ENCODE peak calls at places on chromosome 14, in four cellular contexts. One of them, this sample, is unnamed.

GRCh38 chr14:75646762-75647161 is 13.9 kb downstream of the ERG28 start:
- DNase-seq in A549: no peak
- DNase-seq in WTC11: no peak
- DNase-seq in endothelial cell of umbilical vein: no peak
- DNase-seq in this sample: no peak

GRCh38 chr14:38605193-38606114 is 349.6 kb upstream of the CLEC14A start:
- DNase-seq in A549: no peak
- DNase-seq in WTC11: no peak
- DNase-seq in endothelial cell of umbilical vein: peak
- DNase-seq in this sample: no peak

GRCh38 chr14:100540141-100540925 is 46.9 kb downstream of the BEGAIN start:
- DNase-seq in A549: peak
- DNase-seq in WTC11: peak
- DNase-seq in endothelial cell of umbilical vein: no peak
- DNase-seq in this sample: peak

GRCh38 chr14:38868415-38869290 is 234.4 kb downstream of the SEC23A start:
- DNase-seq in A549: no peak
- DNase-seq in WTC11: no peak
- DNase-seq in endothelial cell of umbilical vein: peak
- DNase-seq in this sample: no peak

GRCh38 chr14:70873627-70874026 is 33.6 kb upstream of the PCNX1 start:
- DNase-seq in A549: no peak
- DNase-seq in WTC11: no peak
- DNase-seq in endothelial cell of umbilical vein: no peak
- DNase-seq in this sample: no peak

GRCh38 chr14:26415618-26416123 is 182.2 kb downstream of the NOVA1 start:
- DNase-seq in A549: peak
- DNase-seq in WTC11: no peak
- DNase-seq in endothelial cell of umbilical vein: no peak
- DNase-seq in this sample: no peak

GRCh38 chr14:50882932-50883826 is 11.3 kb downstream of the ABHD12B start:
- DNase-seq in A549: no peak
- DNase-seq in WTC11: no peak
- DNase-seq in endothelial cell of umbilical vein: no peak
- DNase-seq in this sample: no peak

GRCh38 chr14:35305633-35306032 is 13.5 kb downstream of the PSMA6 start:
- DNase-seq in A549: no peak
- DNase-seq in WTC11: no peak
- DNase-seq in endothelial cell of umbilical vein: no peak
- DNase-seq in this sample: no peak

GRCh38 chr14:94681300-94682060 is 69.3 kb downstream of the SERPINA3 start:
- DNase-seq in A549: peak
- DNase-seq in WTC11: peak
- DNase-seq in endothelial cell of umbilical vein: peak
- DNase-seq in this sample: no peak

GRCh38 chr14:73747386-73748211 is 33.4 kb upstream of the PNMA1 start:
- DNase-seq in A549: no peak
- DNase-seq in WTC11: no peak
- DNase-seq in endothelial cell of umbilical vein: no peak
- DNase-seq in this sample: no peak

GRCh38 chr14:52015411-52016030 is 26.2 kb downstream of the RTRAF start:
- DNase-seq in A549: peak
- DNase-seq in WTC11: peak
- DNase-seq in endothelial cell of umbilical vein: peak
- DNase-seq in this sample: peak

GRCh38 chr14:54088271-54088670 is 131.6 kb upstream of the BMP4 start:
- DNase-seq in A549: no peak
- DNase-seq in WTC11: no peak
- DNase-seq in endothelial cell of umbilical vein: no peak
- DNase-seq in this sample: no peak

GRCh38 chr14:33150662-33151061 is 212.0 kb downstream of the NPAS3 start:
- DNase-seq in A549: no peak
- DNase-seq in WTC11: no peak
- DNase-seq in endothelial cell of umbilical vein: no peak
- DNase-seq in this sample: no peak

GRCh38 chr14:99679996-99680395 is 4.1 kb upstream of the CYP46A1 start:
- DNase-seq in A549: no peak
- DNase-seq in WTC11: no peak
- DNase-seq in endothelial cell of umbilical vein: no peak
- DNase-seq in this sample: peak

GRCh38 chr14:100810435-100810834 is 15.5 kb upstream of the MEG3 start:
- DNase-seq in A549: no peak
- DNase-seq in WTC11: no peak
- DNase-seq in endothelial cell of umbilical vein: no peak
- DNase-seq in this sample: no peak

GRCh38 chr14:50835280-50835679 is 4.3 kb upstream of the NIN start:
- DNase-seq in A549: no peak
- DNase-seq in WTC11: no peak
- DNase-seq in endothelial cell of umbilical vein: no peak
- DNase-seq in this sample: no peak

GRCh38 chr14:20681348-20682126 is 2.8 kb upstream of the RNASE4 start:
- DNase-seq in A549: peak
- DNase-seq in WTC11: peak
- DNase-seq in endothelial cell of umbilical vein: peak
- DNase-seq in this sample: peak

GRCh38 chr14:98578204-98578603 is 693.8 kb downstream of the BCL11B start:
- DNase-seq in A549: peak
- DNase-seq in WTC11: no peak
- DNase-seq in endothelial cell of umbilical vein: no peak
- DNase-seq in this sample: no peak

GRCh38 chr14:89973234-89973823 is 17.6 kb downstream of the TDP1 start:
- DNase-seq in A549: peak
- DNase-seq in WTC11: peak
- DNase-seq in endothelial cell of umbilical vein: peak
- DNase-seq in this sample: peak

GRCh38 chr14:77980475-77981321 is 180.8 kb downstream of the ADCK1 start:
- DNase-seq in A549: no peak
- DNase-seq in WTC11: peak
- DNase-seq in endothelial cell of umbilical vein: no peak
- DNase-seq in this sample: no peak

GRCh38 chr14:50790568-50790967 is 40.4 kb downstream of the NIN start:
- DNase-seq in A549: no peak
- DNase-seq in WTC11: no peak
- DNase-seq in endothelial cell of umbilical vein: no peak
- DNase-seq in this sample: no peak

GRCh38 chr14:99769123-99769522 is 24.1 kb upstream of the EML1 start:
- DNase-seq in A549: no peak
- DNase-seq in WTC11: no peak
- DNase-seq in endothelial cell of umbilical vein: no peak
- DNase-seq in this sample: no peak

GRCh38 chr14:94328196-94328595 is 5.1 kb upstream of the SERPINA6 start:
- DNase-seq in A549: no peak
- DNase-seq in WTC11: no peak
- DNase-seq in endothelial cell of umbilical vein: no peak
- DNase-seq in this sample: peak

GRCh38 chr14:50099335-50099734 is 17.0 kb downstream of the VCPKMT start:
- DNase-seq in A549: no peak
- DNase-seq in WTC11: no peak
- DNase-seq in endothelial cell of umbilical vein: no peak
- DNase-seq in this sample: no peak

GRCh38 chr14:50366589-50366988 is 30.1 kb downstream of the CDKL1 start:
- DNase-seq in A549: no peak
- DNase-seq in WTC11: no peak
- DNase-seq in endothelial cell of umbilical vein: no peak
- DNase-seq in this sample: no peak

GRCh38 chr14:100901391-100902183 is 1.9 kb downstream of the RTL1 start:
- DNase-seq in A549: no peak
- DNase-seq in WTC11: peak
- DNase-seq in endothelial cell of umbilical vein: no peak
- DNase-seq in this sample: peak

GRCh38 chr14:53146739-53147138 is 6.4 kb downstream of the DDHD1 start:
- DNase-seq in A549: no peak
- DNase-seq in WTC11: no peak
- DNase-seq in endothelial cell of umbilical vein: no peak
- DNase-seq in this sample: no peak

GRCh38 chr14:63857467-63858030 is 4.7 kb downstream of the SYNE2 start:
- DNase-seq in A549: no peak
- DNase-seq in WTC11: no peak
- DNase-seq in endothelial cell of umbilical vein: no peak
- DNase-seq in this sample: no peak

GRCh38 chr14:95018845-95019244 is 138.5 kb downstream of the DICER1 start:
- DNase-seq in A549: no peak
- DNase-seq in WTC11: no peak
- DNase-seq in endothelial cell of umbilical vein: no peak
- DNase-seq in this sample: no peak

GRCh38 chr14:41915732-41916131 is 309.1 kb downstream of the LRFN5 start:
- DNase-seq in A549: no peak
- DNase-seq in WTC11: no peak
- DNase-seq in endothelial cell of umbilical vein: no peak
- DNase-seq in this sample: no peak

GRCh38 chr14:72588521-72588920 is 305.4 kb downstream of the DPF3 start:
- DNase-seq in A549: no peak
- DNase-seq in WTC11: no peak
- DNase-seq in endothelial cell of umbilical vein: no peak
- DNase-seq in this sample: no peak

GRCh38 chr14:82009993-82010392 is 476.3 kb upstream of the SEL1L start:
- DNase-seq in A549: no peak
- DNase-seq in WTC11: no peak
- DNase-seq in endothelial cell of umbilical vein: no peak
- DNase-seq in this sample: no peak

GRCh38 chr14:104335176-104335575 is 196.8 kb downstream of the KIF26A start:
- DNase-seq in A549: no peak
- DNase-seq in WTC11: no peak
- DNase-seq in endothelial cell of umbilical vein: no peak
- DNase-seq in this sample: no peak

GRCh38 chr14:104334812-104335161 is 196.4 kb downstream of the KIF26A start:
- DNase-seq in A549: no peak
- DNase-seq in WTC11: no peak
- DNase-seq in endothelial cell of umbilical vein: no peak
- DNase-seq in this sample: no peak

GRCh38 chr14:104337381-104337780 is 199.0 kb downstream of the KIF26A start:
- DNase-seq in A549: no peak
- DNase-seq in WTC11: no peak
- DNase-seq in endothelial cell of umbilical vein: no peak
- DNase-seq in this sample: no peak

GRCh38 chr14:104333903-104334811 is 195.8 kb downstream of the KIF26A start:
- DNase-seq in A549: no peak
- DNase-seq in WTC11: no peak
- DNase-seq in endothelial cell of umbilical vein: no peak
- DNase-seq in this sample: no peak

DNA sequence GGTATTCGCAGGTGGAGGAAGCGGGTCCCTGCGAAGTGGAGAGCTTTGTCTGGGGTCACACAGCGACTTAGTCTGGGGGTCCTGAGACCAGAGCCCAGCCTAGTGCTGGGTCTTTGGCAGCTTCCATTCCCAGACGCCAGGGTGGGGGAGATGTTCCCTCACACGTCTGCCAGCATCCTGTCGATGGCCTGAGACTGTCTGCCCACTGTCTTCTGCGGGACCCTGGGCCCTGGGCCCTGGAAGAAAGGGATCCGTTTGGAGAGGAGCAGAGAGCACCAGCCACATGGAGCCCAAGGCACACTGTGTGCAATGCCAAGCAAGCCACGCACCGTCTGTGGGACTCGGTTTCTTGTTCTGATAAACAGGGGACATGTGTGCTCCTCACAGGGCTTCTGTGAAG is 197.2 kb downstream of the KIF26A start:
- DNase-seq in A549: no peak
- DNase-seq in WTC11: no peak
- DNase-seq in endothelial cell of umbilical vein: no peak
- DNase-seq in this sample: no peak
- TF ChIP-seq JUN in A549: no peak
- TF ChIP-seq JUN in WTC11: no peak
- TF ChIP-seq JUN in endothelial cell of umbilical vein: no peak
- TF ChIP-seq JUN in this sample: no peak

DNA sequence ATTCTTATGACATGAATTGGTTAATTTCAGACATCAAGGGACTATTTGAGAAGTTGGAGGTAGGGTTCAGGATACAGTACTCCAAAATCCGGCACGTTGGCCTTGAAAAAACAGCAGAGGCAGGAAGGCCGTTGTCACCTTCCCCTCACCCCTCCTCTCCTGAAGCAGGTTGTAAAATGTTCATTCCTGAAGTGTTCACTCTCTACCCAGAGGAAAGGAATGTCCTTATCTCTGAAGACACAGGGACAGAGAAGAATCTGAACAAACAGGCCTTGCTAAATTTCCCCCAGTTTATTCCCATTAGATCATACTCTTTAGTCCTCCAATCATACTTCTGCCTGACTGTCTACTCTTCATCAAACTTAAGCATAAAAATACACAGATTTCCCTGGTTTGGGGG is 313.6 kb downstream of the ZFP36L1 start:
- DNase-seq in A549: no peak
- DNase-seq in WTC11: no peak
- DNase-seq in endothelial cell of umbilical vein: peak
- DNase-seq in this sample: no peak
- TF ChIP-seq JUN in A549: no peak
- TF ChIP-seq JUN in WTC11: no peak
- TF ChIP-seq JUN in endothelial cell of umbilical vein: no peak
- TF ChIP-seq JUN in this sample: no peak

DNA sequence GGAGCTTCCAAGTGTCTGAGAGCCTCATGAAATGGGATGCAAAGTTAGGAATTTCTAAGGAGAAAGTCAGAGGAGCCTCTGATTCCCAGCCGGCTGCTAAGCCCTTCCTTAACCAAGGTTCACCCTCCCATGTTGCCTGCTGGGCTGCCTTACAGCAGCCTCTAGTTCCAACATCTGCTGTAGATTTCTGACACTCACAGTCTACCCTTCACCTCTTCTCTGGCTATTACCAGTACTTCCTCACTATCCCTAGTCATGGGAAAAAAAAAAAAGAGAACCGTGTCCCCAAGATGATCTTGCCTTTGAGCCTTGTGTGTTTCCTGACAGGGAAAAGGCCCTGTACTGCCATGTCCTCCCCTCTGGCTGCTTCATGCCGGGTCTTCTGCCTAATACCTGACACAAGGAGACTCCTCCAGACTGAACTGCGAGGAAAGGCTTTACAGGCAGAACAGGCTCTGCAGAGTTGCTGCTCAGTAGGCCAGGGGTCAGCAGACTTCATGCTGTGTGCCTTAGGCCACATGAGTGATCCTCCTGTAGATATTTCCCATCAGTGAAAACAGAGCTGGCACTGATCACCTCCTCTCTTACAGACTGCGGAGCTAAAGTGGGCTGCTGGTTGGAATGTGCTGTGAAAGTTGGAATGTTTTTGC is 46.8 kb downstream of the PRKCH start:
- DNase-seq in A549: no peak
- DNase-seq in WTC11: no peak
- DNase-seq in endothelial cell of umbilical vein: no peak
- DNase-seq in this sample: no peak
- TF ChIP-seq JUN in A549: no peak
- TF ChIP-seq JUN in WTC11: no peak
- TF ChIP-seq JUN in endothelial cell of umbilical vein: no peak
- TF ChIP-seq JUN in this sample: no peak

GRCh38 chr14:23610815-23611289 is 25.3 kb upstream of the DHRS2 start:
- DNase-seq in A549: no peak
- DNase-seq in WTC11: no peak
- DNase-seq in endothelial cell of umbilical vein: no peak
- DNase-seq in this sample: no peak

GRCh38 chr14:23609001-23609400 is 27.2 kb upstream of the DHRS2 start:
- DNase-seq in A549: no peak
- DNase-seq in WTC11: no peak
- DNase-seq in endothelial cell of umbilical vein: no peak
- DNase-seq in this sample: no peak

GRCh38 chr14:23612354-23612732 is 23.8 kb upstream of the DHRS2 start:
- DNase-seq in A549: no peak
- DNase-seq in WTC11: no peak
- DNase-seq in endothelial cell of umbilical vein: no peak
- DNase-seq in this sample: no peak

GRCh38 chr14:23608454-23608853 is 27.7 kb upstream of the DHRS2 start:
- DNase-seq in A549: no peak
- DNase-seq in WTC11: no peak
- DNase-seq in endothelial cell of umbilical vein: no peak
- DNase-seq in this sample: no peak

GRCh38 chr14:23610090-23610814 is 25.9 kb upstream of the DHRS2 start:
- DNase-seq in A549: no peak
- DNase-seq in WTC11: no peak
- DNase-seq in endothelial cell of umbilical vein: no peak
- DNase-seq in this sample: no peak
- TF ChIP-seq JUN in A549: no peak
- TF ChIP-seq JUN in WTC11: no peak
- TF ChIP-seq JUN in endothelial cell of umbilical vein: no peak
- TF ChIP-seq JUN in this sample: no peak